ENCODE peak calls at places on chromosome 14, in eight cellular contexts. B, S, R, V, J, O, N and I are unnamed samples.

GRCh38 chr14:39417014-39417413 is 15.2 kb downstream of the FBXO33 start:
- DNase-seq in V (no peak), R (peak; percentile 55), B (no peak), S (no peak), O (no peak), N (no peak), J (peak; percentile 27), I (no peak)

GRCh38 chr14:102777711-102778615 is 714 bp downstream of the TRAF3 start:
- DNase-seq in N (peak; percentile 47), S (no peak), V (no peak), O (no peak), J (peak; percentile 49), B (no peak), R (no peak), I (peak; percentile 28)

GRCh38 chr14:64891839-64892375 is 12.2 kb upstream of the SPTB start:
- DNase-seq in R (peak; percentile 72), N (peak; percentile 77), O (no peak), B (no peak), J (peak; percentile 57), S (peak; percentile 56), V (no peak), I (no peak)

GRCh38 chr14:70714055-70714550 is 72.4 kb downstream of the TTC9 start:
- DNase-seq in N (peak; percentile 63), J (peak; percentile 50), S (peak; percentile 58), R (peak; percentile 82), V (no peak), B (peak; percentile 68), O (no peak), I (peak; percentile 51)

GRCh38 chr14:64719601-64720000 is 15.4 kb downstream of the PLEKHG3 start:
- DNase-seq in B (no peak), J (no peak), S (no peak), O (no peak), V (no peak), N (no peak), R (no peak), I (no peak)

GRCh38 chr14:20631821-20632389 is 9.6 kb downstream of the OR6S1 start:
- DNase-seq in B (peak; percentile 91), O (peak; percentile 51), S (peak; percentile 71), J (peak; percentile 49), R (peak; percentile 45), V (peak; percentile 71), N (peak; percentile 56), I (peak; percentile 83)

GRCh38 chr14:101478796-101479410 is 82.4 kb upstream of the DIO3 start:
- DNase-seq in N (no peak), O (no peak), B (peak; percentile 6), V (peak; percentile 15), J (no peak), S (no peak), R (no peak), I (no peak)

GRCh38 chr14:35286707-35287106 is 5.5 kb upstream of the PSMA6 start:
- DNase-seq in B (no peak), O (no peak), N (no peak), S (no peak), R (no peak), J (no peak), V (no peak), I (no peak)

GRCh38 chr14:95034806-95035205 is 122.5 kb downstream of the DICER1 start:
- DNase-seq in V (no peak), J (no peak), R (no peak), N (no peak), S (no peak), O (no peak), B (no peak), I (no peak)

GRCh38 chr14:59017285-59017965 is 171.0 kb upstream of the DAAM1 start:
- DNase-seq in J (peak; percentile 34), B (no peak), O (no peak), R (no peak), S (no peak), V (no peak), N (no peak), I (no peak)

DNA sequence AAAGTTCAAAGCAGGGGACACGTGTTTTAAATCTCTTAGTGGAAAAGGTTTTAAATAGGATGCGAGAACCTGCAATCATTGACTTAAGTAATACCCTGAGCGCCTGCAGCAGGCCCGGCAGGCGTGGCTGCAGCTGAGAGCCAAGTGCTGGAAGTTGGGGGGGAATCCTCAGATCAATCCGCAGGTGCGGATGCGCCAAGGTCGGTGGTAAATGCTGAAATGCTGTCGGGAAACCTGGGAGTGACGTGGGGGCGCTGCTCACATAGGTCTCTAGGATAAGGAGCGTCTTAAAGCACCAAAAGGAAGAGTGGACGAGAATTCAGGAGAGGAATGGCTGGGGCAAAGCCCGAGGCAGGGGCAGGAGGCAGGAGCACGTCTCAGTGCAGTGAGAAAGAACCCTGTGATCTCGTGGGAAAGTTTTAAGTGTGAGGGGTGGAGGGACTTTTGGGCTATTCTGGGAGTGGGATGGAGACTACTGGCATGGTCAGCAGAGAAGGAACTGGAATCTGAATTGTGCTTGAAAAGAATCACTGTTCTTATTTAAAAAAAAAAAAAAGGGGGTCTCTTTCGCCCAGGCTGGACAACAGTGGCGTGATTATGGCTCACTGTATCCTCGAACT is 883 bp upstream of the CDCA4 start:
- DNase-seq in J (peak; percentile 54), N (peak; percentile 44), O (no peak), V (peak; percentile 43), R (peak; percentile 62), S (peak; percentile 76), B (peak; percentile 65), I (peak; percentile 27)
- TF ChIP-seq CTCF in J (no peak), N (no peak), O (no peak), V (no peak), R (peak; percentile 28), S (peak; percentile 27), B (no peak), I (no peak)

GRCh38 chr14:32980887-32981501 is 42.3 kb downstream of the NPAS3 start:
- DNase-seq in R (no peak), N (no peak), V (no peak), J (no peak), O (no peak), B (no peak), S (no peak), I (no peak)

GRCh38 chr14:32980178-32980886 is 41.7 kb downstream of the NPAS3 start:
- DNase-seq in B (no peak), N (no peak), R (peak; percentile 79), V (no peak), S (no peak), J (no peak), O (no peak), I (no peak)

GRCh38 chr14:32978691-32979255 is 40.1 kb downstream of the NPAS3 start:
- DNase-seq in O (no peak), B (no peak), V (no peak), N (no peak), R (no peak), J (no peak), S (no peak), I (no peak)

GRCh38 chr14:32977913-32978312 is 39.2 kb downstream of the NPAS3 start:
- DNase-seq in B (no peak), O (no peak), R (no peak), V (no peak), S (no peak), J (no peak), N (no peak), I (no peak)
- H3K4me3 ChIP-seq in B (no peak overlapping the region), O (no peak overlapping the region), R (no peak overlapping the region), V (no peak overlapping the region), S (no peak overlapping the region), J (no peak overlapping the region), N (no peak overlapping the region), I (no peak overlapping the region)

DNA sequence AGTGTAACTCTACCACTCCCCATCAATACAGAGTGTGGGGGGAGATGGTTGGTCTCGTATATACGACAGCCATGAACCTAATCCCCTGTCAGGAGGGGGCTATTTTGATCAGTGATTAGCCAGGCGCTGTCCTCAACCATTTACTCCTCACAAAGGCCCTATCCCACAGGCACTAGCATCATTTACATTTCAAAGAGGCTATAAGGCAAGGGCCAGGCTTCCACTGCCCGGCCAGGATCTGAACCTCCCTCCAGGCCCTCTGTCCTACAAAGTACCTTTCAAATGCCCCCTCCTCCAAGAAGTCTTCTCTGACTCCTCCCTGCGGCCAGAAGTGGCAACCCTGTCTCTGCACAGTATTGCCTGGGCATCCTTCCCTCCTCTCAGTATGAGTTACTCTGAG is 74.7 kb downstream of the ITPK1 start:
- DNase-seq in N (no peak), B (no peak), O (no peak), S (no peak), J (no peak), R (no peak), V (no peak), I (no peak)
- H3K4me1 ChIP-seq in N (peaks cover 17% of the 10 kb centered on the region), B (peaks cover 91% of the 10 kb centered on the region), O (no peaks in the 10 kb centered on the region), S (peaks cover 92% of the 10 kb centered on the region), J (peaks cover 8% of the 10 kb centered on the region), R (peaks cover 20% of the 10 kb centered on the region), V (peaks cover 16% of the 10 kb centered on the region), I (peaks cover 80% of the 10 kb centered on the region)

GRCh38 chr14:97164014-97164413 is 366.8 kb downstream of the VRK1 start:
- DNase-seq in R (peak; percentile 84), S (no peak), N (no peak), V (no peak), B (no peak), O (no peak), J (no peak), I (no peak)
- TF ChIP-seq CTCF in R (peak; percentile 62), S (peak; percentile 12), N (no peak), V (no peak), B (no peak), O (no peak), J (no peak), I (no peak)

GRCh38 chr14:56268653-56269052 is 150.4 kb downstream of the PELI2 start:
- DNase-seq in O (no peak), N (peak; percentile 44), S (no peak), R (no peak), B (no peak), V (no peak), J (peak; percentile 48), I (no peak)
- H3K4me3 ChIP-seq in O (no peak overlapping the region), N (no peak overlapping the region), S (no peak overlapping the region), R (no peak overlapping the region), B (no peak overlapping the region), V (no peak overlapping the region), J (no peak overlapping the region), I (no peak overlapping the region)

GRCh38 chr14:53338192-53338591 is 185.1 kb upstream of the DDHD1 start:
- DNase-seq in N (peak; percentile 67), O (no peak), J (peak; percentile 77), V (no peak), R (no peak), B (no peak), S (no peak), I (no peak)
- H3K4me1 ChIP-seq in N (peaks cover 2% of the 10 kb centered on the region), O (no peaks in the 10 kb centered on the region), J (no peaks in the 10 kb centered on the region), V (no peaks in the 10 kb centered on the region), R (no peaks in the 10 kb centered on the region), B (no peaks in the 10 kb centered on the region), S (no peaks in the 10 kb centered on the region), I (no peaks in the 10 kb centered on the region)

GRCh38 chr14:91947196-91948184 is at the start of gene FBLN5:
- DNase-seq in J (peak; percentile 88), V (peak; percentile 65), N (peak; percentile 88), O (peak; percentile 32), R (peak; percentile 67), S (peak; percentile 11), B (peak; percentile 62), I (peak; percentile 86)

GRCh38 chr14:91942128-91942527 is 5.4 kb downstream of the FBLN5 start:
- DNase-seq in R (no peak), N (no peak), O (no peak), J (no peak), B (no peak), S (no peak), V (no peak), I (no peak)

GRCh38 chr14:91945776-91946305 is 1.7 kb downstream of the FBLN5 start:
- DNase-seq in N (no peak), O (no peak), V (no peak), B (no peak), S (no peak), R (no peak), J (no peak), I (no peak)

GRCh38 chr14:91942946-91943345 is 4.5 kb downstream of the FBLN5 start:
- DNase-seq in S (no peak), B (no peak), V (no peak), O (no peak), J (no peak), N (no peak), R (no peak), I (no peak)

GRCh38 chr14:91946313-91947195 is 940 bp downstream of the FBLN5 start:
- DNase-seq in B (no peak), O (no peak), R (peak; percentile 28), N (peak; percentile 41), S (no peak), V (no peak), J (peak; percentile 33), I (peak; percentile 13)
- TF ChIP-seq CTCF in B (no peak), O (no peak), R (no peak), N (no peak), S (no peak), V (no peak), J (no peak), I (no peak)